ENCODE peak calls at places on chromosomes 12 and 14, in five cellular contexts. C is ACHN, E is NCI-H1092 treated with DMSO at 0.1 percent for 48 hours, Y is lung, Z is HFF-Myc. S is an unnamed sample.

GRCh38 chr12:109130755-109131521 is 14.6 kb downstream of the ACACB start:
- DNase-seq in C (no peak), E (no peak), Y (no peak), Z (no peak), S (no peak)

GRCh38 chr12:107635139-107635538 is 50.5 kb upstream of the PWP1 start:
- DNase-seq in C (no peak), E (no peak), Y (no peak), Z (no peak), S (no peak)

GRCh38 chr14:61277232-61277631 is 3.9 kb downstream of the TMEM30B start:
- DNase-seq in C (no peak), E (no peak), Y (no peak), Z (no peak), S (no peak)

GRCh38 chr12:90484130-90484529 is 470.8 kb downstream of the CCER1 start:
- DNase-seq in C (no peak), E (no peak), Y (no peak), Z (no peak), S (no peak)

GRCh38 chr12:15527201-15527782 is 205.0 kb downstream of the PTPRO start:
- DNase-seq in C (peak; percentile 49), E (no peak), Y (no peak), Z (no peak), S (no peak)

GRCh38 chr12:56715798-56716197 is 9.3 kb downstream of the NACA start:
- DNase-seq in C (no peak), E (no peak), Y (no peak), Z (no peak), S (no peak)

GRCh38 chr12:99712281-99712680 is 64.7 kb downstream of the GARIN6 start:
- DNase-seq in C (no peak), E (no peak), Y (no peak), Z (no peak), S (no peak)

GRCh38 chr12:27952510-27952909 is 20.0 kb downstream of the PTHLH start:
- DNase-seq in C (no peak), E (no peak), Y (no peak), Z (no peak), S (no peak)

GRCh38 chr12:15050664-15051063 is 77.8 kb downstream of the PDE6H start:
- DNase-seq in C (no peak), E (no peak), Y (no peak), Z (peak; percentile 14), S (peak; percentile 5)

GRCh38 chr12:112961074-112961473 is 17.2 kb upstream of the OAS2 start:
- DNase-seq in C (no peak), E (no peak), Y (no peak), Z (no peak), S (no peak)

GRCh38 chr14:101539929-101540328 is 21.4 kb upstream of the DIO3 start:
- DNase-seq in C (no peak), E (no peak), Y (no peak), Z (no peak), S (no peak)

GRCh38 chr14:52266782-52267181 is 716 bp upstream of the PTGDR start:
- DNase-seq in C (no peak), E (no peak), Y (no peak), Z (no peak), S (no peak)

GRCh38 chr14:35229495-35230089 is 62.6 kb upstream of the PSMA6 start:
- DNase-seq in C (peak; percentile 31), E (peak; percentile 18), Y (no peak), Z (no peak), S (no peak)

GRCh38 chr14:21528381-21529348 is 2.5 kb upstream of the SALL2 start:
- DNase-seq in C (no peak), E (no peak), Y (no peak), Z (no peak), S (no peak)

GRCh38 chr12:93784339-93785086 is 107.3 kb downstream of the CRADD start:
- DNase-seq in C (peak; percentile 79), E (no peak), Y (no peak), Z (peak; percentile 89), S (peak; percentile 67)

GRCh38 chr12:16880864-16881285 is 274.9 kb upstream of the LMO3 start:
- DNase-seq in C (no peak), E (peak; percentile 94), Y (no peak), Z (no peak), S (no peak)

GRCh38 chr12:114269153-114269552 is 136.8 kb downstream of the TBX5 start:
- DNase-seq in C (peak; percentile 3), E (no peak), Y (no peak), Z (no peak), S (no peak)

GRCh38 chr12:53479314-53479713 is 19.9 kb downstream of the MAP3K12 start:
- DNase-seq in C (no peak), E (no peak), Y (no peak), Z (no peak), S (no peak)

GRCh38 chr12:109291531-109292341 is 17.3 kb downstream of the FOXN4 start:
- DNase-seq in C (no peak), E (peak; percentile 93), Y (peak; percentile 37), Z (peak; percentile 16), S (no peak)

GRCh38 chr14:93115069-93115919 is 431 bp downstream of the ITPK1 start:
- DNase-seq in C (peak; percentile 83), E (peak; percentile 88), Y (peak; percentile 82), Z (no peak), S (peak; percentile 76)

GRCh38 chr12:116737774-116738657 is at the start of the genes RNFT2 and SPRING1:
- DNase-seq in C (peak; percentile 100), E (peak; percentile 95), Y (peak; percentile 100), Z (peak; percentile 97), S (peak; percentile 97)

GRCh38 chr12:49809369-49810158 is 18.6 kb downstream of the NCKAP5L start:
- DNase-seq in C (no peak), E (no peak), Y (peak; percentile 63), Z (no peak), S (no peak)

GRCh38 chr14:90611936-90612335 is 204.3 kb downstream of the TTC7B start:
- DNase-seq in C (no peak), E (no peak), Y (no peak), Z (no peak), S (no peak)

GRCh38 chr12:52370906-52371608 is 3.8 kb upstream of the KRT85 start:
- DNase-seq in C (peak; percentile 28), E (no peak), Y (no peak), Z (no peak), S (no peak)

GRCh38 chr12:95554532-95555071 is 3.3 kb upstream of the USP44 start:
- DNase-seq in C (no peak), E (no peak), Y (no peak), Z (no peak), S (peak; percentile 8)

GRCh38 chr12:27545666-27546065 is 21.7 kb downstream of the PPFIBP1 start:
- DNase-seq in C (no peak), E (no peak), Y (no peak), Z (no peak), S (no peak)

GRCh38 chr12:122995503-122996187 is 15.2 kb downstream of the ARL6IP4 start:
- DNase-seq in C (no peak), E (no peak), Y (no peak), Z (no peak), S (no peak)

GRCh38 chr12:131621701-131622421 is 89.0 kb upstream of the SFSWAP start:
- DNase-seq in C (no peak), E (no peak), Y (no peak), Z (no peak), S (no peak)